ENCODE peak calls at places on chromosomes 16 and 17, in seven cellular contexts. T, X, D, V, G, R and S are unnamed samples.

GRCh38 chr16:72958522-72959076 is 89.3 kb downstream of the ZFHX3 start:
- DNase-seq in T (no peak), X (no peak), D (no peak), V (no peak), G (no peak), R (no peak), S (no peak)

GRCh38 chr17:60597297-60597696 is 2.7 kb upstream of the PPM1D start:
- DNase-seq in T (no peak), X (no peak), D (no peak), V (no peak), G (no peak), R (no peak), S (no peak)

GRCh38 chr16:24508614-24509013 is 30.8 kb upstream of the RBBP6 start:
- DNase-seq in T (no peak), X (peak), D (no peak), V (peak), G (no peak), R (no peak), S (peak)

GRCh38 chr17:55302407-55302787 is 37.6 kb downstream of the HLF start:
- DNase-seq in T (no peak), X (no peak), D (no peak), V (no peak), G (no peak), R (no peak), S (no peak)

GRCh38 chr16:24609740-24610420 is 70.5 kb downstream of the RBBP6 start:
- DNase-seq in T (no peak), X (peak), D (no peak), V (peak), G (peak), R (peak), S (peak)

GRCh38 chr16:72873853-72874252 is 174.1 kb downstream of the ZFHX3 start:
- DNase-seq in T (no peak), X (no peak), D (no peak), V (no peak), G (no peak), R (no peak), S (no peak)

GRCh38 chr16:54602666-54603065 is 316.1 kb upstream of the IRX3 start:
- DNase-seq in T (no peak), X (no peak), D (no peak), V (no peak), G (peak), R (no peak), S (no peak)

GRCh38 chr16:11251525-11252481 is 4.2 kb downstream of the SOCS1 start:
- DNase-seq in T (peak), X (peak), D (no peak), V (no peak), G (no peak), R (no peak), S (no peak)

GRCh38 chr16:72658888-72659717 is 388.8 kb downstream of the ZFHX3 start:
- DNase-seq in T (no peak), X (peak), D (no peak), V (no peak), G (no peak), R (no peak), S (no peak)

GRCh38 chr16:2232094-2232990 is 3.9 kb upstream of the DNASE1L2 start:
- DNase-seq in T (no peak), X (no peak), D (no peak), V (no peak), G (no peak), R (no peak), S (no peak)

GRCh38 chr16:71412270-71413160 is 29.3 kb downstream of the TLE7 start:
- DNase-seq in T (peak), X (peak), D (peak), V (peak), G (peak), R (peak), S (peak)

GRCh38 chr16:90008708-90009145 is 10.5 kb downstream of the DBNDD1 start:
- DNase-seq in T (peak), X (no peak), D (no peak), V (no peak), G (no peak), R (no peak), S (no peak)

GRCh38 chr16:4883501-4883900 is 36.2 kb downstream of the UBN1 start:
- DNase-seq in T (no peak), X (no peak), D (no peak), V (no peak), G (no peak), R (no peak), S (no peak)

GRCh38 chr17:18993876-18994275 is 10.7 kb downstream of the FAM83G start:
- DNase-seq in T (no peak), X (peak), D (no peak), V (no peak), G (no peak), R (no peak), S (no peak)

GRCh38 chr17:80761421-80761871 is 216.8 kb downstream of the RPTOR start:
- DNase-seq in T (peak), X (peak), D (no peak), V (peak), G (no peak), R (peak), S (peak)

GRCh38 chr16:82108774-82109173 is 61.2 kb downstream of the MPHOSPH6 start:
- DNase-seq in T (no peak), X (no peak), D (no peak), V (no peak), G (no peak), R (no peak), S (peak)

GRCh38 chr16:83977056-83977815 is 9.2 kb downstream of the NECAB2 start:
- DNase-seq in T (no peak), X (no peak), D (no peak), V (no peak), G (no peak), R (no peak), S (no peak)

GRCh38 chr16:85428899-85429775 is 184.0 kb upstream of the GSE1 start:
- DNase-seq in T (no peak), X (no peak), D (no peak), V (no peak), G (no peak), R (peak), S (no peak)

GRCh38 chr17:70423562-70423961 is 254.2 kb downstream of the KCNJ2 start:
- DNase-seq in T (no peak), X (no peak), D (no peak), V (no peak), G (no peak), R (no peak), S (no peak)

GRCh38 chr17:52207786-52208185 is 49.3 kb upstream of the CA10 start:
- DNase-seq in T (no peak), X (no peak), D (no peak), V (no peak), G (no peak), R (no peak), S (no peak)